ENCODE peak calls at places on chromosomes 16 and 17, in nine cellular contexts. B, G, R, E, C, L, A, F and K are unnamed samples.

GRCh38 chr17:47785538-47786123 is 36.0 kb downstream of the OSBPL7 start:
- DNase-seq in C (no peak), F (peak), B (no peak), E (peak), G (peak), A (no peak), L (no peak), R (peak), K (no peak)

GRCh38 chr17:38922538-38923291 is 2.7 kb upstream of the LASP1NB start:
- DNase-seq in R (peak), B (no peak), L (peak), F (peak), G (peak), A (no peak), C (peak), E (peak), K (no peak)

GRCh38 chr16:54283735-54284318 is 2.8 kb downstream of the IRX3 start:
- DNase-seq in A (peak), R (no peak), L (no peak), F (no peak), G (peak), B (no peak), C (no peak), E (no peak), K (no peak)

GRCh38 chr16:85749686-85750020 is 1.2 kb downstream of the C16orf74 start:
- DNase-seq in A (no peak), G (no peak), F (no peak), B (no peak), C (no peak), R (no peak), E (no peak), L (no peak), K (no peak)

GRCh38 chr17:42111901-42112551 is 488 bp downstream of the DHX58 start:
- DNase-seq in A (peak), E (peak), R (peak), F (peak), L (no peak), B (no peak), C (no peak), G (peak), K (no peak)

GRCh38 chr17:60744355-60744958 is 66.8 kb downstream of the BCAS3 start:
- DNase-seq in A (no peak), B (no peak), R (no peak), E (no peak), F (peak), L (no peak), G (no peak), C (no peak), K (no peak)

GRCh38 chr16:11094838-11095565 is 150.6 kb downstream of the CLEC16A start:
- DNase-seq in B (no peak), F (no peak), L (no peak), A (no peak), R (no peak), G (no peak), C (no peak), E (no peak), K (no peak)

GRCh38 chr17:72646176-72646575 is 446.3 kb downstream of the SLC39A11 start:
- DNase-seq in B (peak), L (no peak), G (no peak), A (no peak), F (no peak), C (no peak), E (no peak), R (no peak), K (no peak)

GRCh38 chr16:69494993-69495392 is 70.6 kb downstream of the CYB5B start:
- DNase-seq in F (peak), C (no peak), B (peak), G (peak), L (no peak), A (no peak), R (peak), E (peak), K (no peak)

GRCh38 chr16:13920510-13920818 is 510 bp downstream of the ERCC4 start:
- DNase-seq in B (no peak), F (no peak), E (no peak), A (no peak), L (no peak), G (no peak), C (no peak), R (no peak), K (no peak)

GRCh38 chr16:68242926-68243858 is 2.0 kb upstream of the PLA2G15 start:
- DNase-seq in A (no peak), F (no peak), C (peak), B (no peak), E (no peak), R (no peak), L (no peak), G (no peak), K (no peak)

GRCh38 chr17:47811709-47812108 is 9.9 kb downstream of the OSBPL7 start:
- DNase-seq in R (no peak), C (no peak), F (no peak), B (no peak), G (no peak), L (no peak), E (no peak), A (no peak), K (no peak)

GRCh38 chr17:28563475-28563874 is 7.8 kb downstream of the PIGS start:
- DNase-seq in C (no peak), F (peak), E (peak), B (peak), A (no peak), L (no peak), R (peak), G (no peak), K (no peak)

GRCh38 chr17:8832711-8833352 is 33.7 kb upstream of the MFSD6L start:
- DNase-seq in C (no peak), G (no peak), E (no peak), A (no peak), L (no peak), B (peak), R (no peak), F (no peak), K (no peak)

GRCh38 chr16:923184-923583 is 47.6 kb downstream of the LMF1 start:
- DNase-seq in C (no peak), A (no peak), F (no peak), B (no peak), R (no peak), E (no peak), G (no peak), L (no peak), K (no peak)

GRCh38 chr16:29664133-29664912 is 1.3 kb downstream of the SPN start:
- DNase-seq in R (no peak), L (no peak), C (no peak), B (no peak), A (no peak), G (no peak), F (no peak), E (no peak), K (no peak)

GRCh38 chr17:83203073-83203471 is 123.7 kb downstream of the METRNL start:
- DNase-seq in L (peak), A (no peak), B (no peak), C (peak), R (peak), E (peak), F (peak), G (no peak), K (peak)

GRCh38 chr16:86524029-86524428 is 13.7 kb downstream of the FOXF1 start:
- DNase-seq in R (no peak), L (no peak), A (no peak), C (no peak), E (no peak), G (no peak), B (no peak), F (no peak), K (no peak)

GRCh38 chr17:63358111-63358839 is 87.8 kb downstream of the CYB561 start:
- DNase-seq in C (no peak), E (peak), B (peak), F (peak), A (peak), G (peak), L (no peak), R (peak), K (no peak)

GRCh38 chr17:47697948-47698711 is 4.2 kb downstream of the TBKBP1 start:
- DNase-seq in R (no peak), B (no peak), G (no peak), E (no peak), F (no peak), C (no peak), L (no peak), A (no peak), K (no peak)

GRCh38 chr16:84286568-84287220 is 8.0 kb upstream of the WFDC1 start:
- DNase-seq in R (peak), A (no peak), E (peak), B (no peak), G (no peak), F (peak), C (peak), L (peak), K (no peak)

GRCh38 chr16:89623511-89624232 is 10.2 kb downstream of the DPEP1 start:
- DNase-seq in A (no peak), C (no peak), G (no peak), R (no peak), L (no peak), B (no peak), E (peak), F (no peak), K (no peak)

GRCh38 chr16:89581045-89581695 is 5.6 kb downstream of the CPNE7 start:
- DNase-seq in L (no peak), R (peak), C (no peak), E (peak), B (peak), F (peak), G (peak), A (peak), K (no peak)

GRCh38 chr17:29572691-29573557 is 4.4 kb downstream of the TP53I13 start:
- DNase-seq in F (peak), R (peak), E (peak), C (peak), A (no peak), L (peak), B (no peak), G (no peak), K (no peak)

GRCh38 chr17:56808503-56808902 is 25.2 kb downstream of the C17orf67 start:
- DNase-seq in F (no peak), R (no peak), L (no peak), G (peak), A (peak), C (no peak), E (no peak), B (no peak), K (no peak)

GRCh38 chr16:85959686-85960085 is 60.7 kb downstream of the IRF8 start:
- DNase-seq in C (peak), B (no peak), R (no peak), F (no peak), E (no peak), L (no peak), A (no peak), G (no peak), K (no peak)

GRCh38 chr17:80783461-80783860 is 208.2 kb upstream of the CHMP6 start:
- DNase-seq in L (no peak), B (no peak), G (no peak), C (no peak), A (no peak), R (no peak), F (peak), E (no peak), K (no peak)

GRCh38 chr16:86383488-86384262 is 126.7 kb upstream of the FOXF1 start:
- DNase-seq in E (peak), G (no peak), F (peak), R (peak), B (peak), A (no peak), C (no peak), L (no peak), K (no peak)

GRCh38 chr17:50135316-50136095 is 5.5 kb upstream of the SAMD14 start:
- DNase-seq in E (no peak), A (no peak), R (no peak), G (no peak), L (no peak), C (peak), F (no peak), B (no peak), K (no peak)

GRCh38 chr17:50136096-50136687 is 6.2 kb upstream of the SAMD14 start:
- DNase-seq in E (no peak), A (no peak), B (no peak), L (no peak), G (no peak), C (no peak), R (no peak), F (no peak), K (no peak)

GRCh38 chr17:50133769-50134099 is 3.8 kb upstream of the SAMD14 start:
- DNase-seq in C (peak), R (no peak), B (no peak), E (no peak), A (no peak), G (no peak), L (no peak), F (no peak), K (no peak)

GRCh38 chr17:50133028-50133768 is 3.2 kb upstream of the SAMD14 start:
- DNase-seq in B (peak), F (peak), E (peak), C (peak), G (no peak), R (peak), L (no peak), A (no peak), K (no peak)

DNA sequence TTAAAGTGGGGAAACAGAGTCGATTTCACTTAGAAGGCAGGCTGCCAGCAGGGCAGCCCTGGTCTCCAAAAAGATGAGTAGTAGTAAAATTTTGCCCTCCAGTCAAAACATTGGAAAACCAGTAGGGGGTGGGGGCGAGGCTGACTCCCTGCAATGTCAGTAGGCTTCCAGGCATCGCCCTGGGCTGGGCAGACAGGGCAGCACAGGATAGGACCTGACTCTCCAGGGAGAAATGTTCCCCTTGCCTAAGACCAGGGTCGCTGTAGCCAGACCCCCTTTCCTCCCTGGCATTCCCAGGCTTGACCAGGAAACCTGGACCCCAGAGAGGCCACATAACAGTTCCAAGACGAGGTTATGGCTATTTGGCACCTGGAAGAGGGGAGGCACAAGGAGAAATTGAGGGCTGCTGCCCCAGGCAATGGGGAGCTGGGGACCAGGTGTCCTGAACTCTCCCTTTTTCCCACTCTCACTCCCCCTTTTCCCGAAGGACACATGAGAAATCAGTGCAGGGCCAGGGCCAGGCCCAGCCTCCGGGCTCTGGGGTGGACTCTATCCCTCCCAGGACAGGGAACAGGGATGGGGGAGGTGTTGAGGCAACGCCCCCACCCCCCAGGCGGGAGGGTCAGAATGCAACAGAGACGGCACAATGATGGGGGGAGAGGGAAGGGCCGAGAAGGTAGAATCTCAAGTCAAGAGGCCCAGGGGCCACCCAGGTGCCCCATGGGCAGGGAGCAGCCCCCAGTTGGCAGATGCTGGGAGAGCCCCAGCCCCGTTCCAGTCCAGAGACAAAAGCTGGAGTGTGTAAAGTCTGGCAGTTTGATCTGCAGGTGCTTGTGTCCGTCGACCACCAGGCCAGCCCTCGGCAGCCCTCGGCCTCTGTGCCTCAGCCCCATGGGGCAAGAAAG is 4.5 kb upstream of the SAMD14 start:
- DNase-seq in L (no peak), G (no peak), A (no peak), E (no peak), R (no peak), B (no peak), F (no peak), C (peak), K (no peak)
- TF ChIP-seq CTCF in L (no peak), G (no peak), A (no peak), E (no peak), R (no peak), B (no peak), F (no peak), C (no peak), K (no peak)

GRCh38 chr17:75654176-75654575 is 12.8 kb downstream of the RECQL5 start:
- DNase-seq in E (peak), G (peak), F (peak), R (peak), L (no peak), B (peak), C (no peak), A (no peak), K (no peak)
- TF ChIP-seq CTCF in E (peak), G (peak), F (peak), R (peak), L (no peak), B (peak), C (peak), A (peak), K (no peak)

GRCh38 chr17:7614422-7615264 is at the start of gene FXR2:
- DNase-seq in E (peak), B (peak), G (peak), C (peak), L (peak), A (peak), R (peak), F (peak), K (peak)
- TF ChIP-seq CTCF in E (peak), B (peak), G (peak), C (peak), L (peak), A (peak), R (peak), F (peak), K (no peak)

DNA sequence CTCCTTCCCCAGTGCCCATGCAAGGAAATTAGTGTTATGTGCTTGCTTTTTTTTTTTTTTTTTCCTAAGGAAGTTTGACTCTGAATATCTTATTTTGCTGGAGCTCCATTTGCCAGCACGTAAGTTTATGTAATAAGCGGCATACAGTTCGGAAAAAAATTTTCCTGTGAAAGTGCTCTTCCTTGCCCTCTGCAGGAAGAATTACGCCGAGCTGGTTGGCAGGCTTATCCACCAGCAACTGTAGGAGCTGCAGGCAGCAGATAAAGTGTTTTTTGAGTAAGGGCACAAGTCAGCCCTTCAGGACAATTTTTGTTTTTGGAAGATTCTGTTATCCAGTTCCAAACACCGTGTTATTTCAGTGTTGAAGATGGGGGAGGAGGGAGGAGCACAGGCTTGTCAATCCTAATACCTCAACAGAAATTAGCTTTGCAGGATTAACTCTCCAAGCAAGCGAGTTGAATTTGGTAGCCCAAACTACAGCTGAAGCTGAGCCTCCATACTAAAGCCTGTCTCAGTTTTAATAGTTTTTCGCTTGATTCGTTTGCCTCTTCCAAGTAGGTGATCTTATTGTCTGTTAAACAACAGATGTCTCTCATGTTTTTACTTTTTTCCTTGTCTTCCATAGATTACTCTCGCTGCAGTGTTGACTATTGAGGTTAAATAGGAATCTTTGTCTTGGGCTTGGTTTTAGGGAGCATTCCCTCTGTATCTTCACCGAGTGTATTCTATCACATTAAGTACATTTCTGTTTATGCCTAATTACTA is 1.1 kb downstream of the SPECC1 start:
- DNase-seq in L (peak), A (peak), E (peak), B (peak), G (peak), F (peak), C (no peak), R (peak), K (no peak)
- TF ChIP-seq CTCF in L (peak), A (peak), E (peak), B (peak), G (peak), F (peak), C (no peak), R (peak), K (no peak)

DNA sequence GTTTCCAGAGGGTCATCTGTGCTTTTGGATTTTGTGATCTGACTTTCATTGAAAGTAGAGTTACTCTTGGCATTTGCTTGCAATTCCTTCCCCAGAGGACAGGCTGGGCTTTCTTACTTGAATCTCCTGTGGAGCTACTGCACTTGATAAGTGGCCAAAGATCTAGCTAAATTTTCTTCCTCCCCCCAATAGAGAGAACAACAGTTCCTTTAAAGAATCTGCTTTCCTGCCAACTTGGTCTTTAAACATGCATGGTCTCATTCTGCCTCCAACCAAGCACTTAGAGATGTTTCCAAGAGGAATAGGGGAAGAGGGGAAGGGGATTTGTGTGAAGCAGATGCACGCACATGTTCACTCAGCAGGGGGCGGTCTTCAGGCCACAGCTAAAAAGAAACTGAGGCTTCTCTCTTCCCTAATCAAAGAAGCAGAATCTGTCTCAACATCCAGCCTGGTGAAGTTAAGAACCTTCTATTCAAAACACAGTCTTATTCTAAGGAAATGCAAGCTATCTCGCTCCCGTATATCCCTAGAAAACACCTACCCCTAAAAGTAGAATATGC is 229.6 kb downstream of the ZFHX3 start:
- DNase-seq in R (no peak), E (no peak), A (no peak), G (no peak), C (no peak), L (no peak), B (no peak), F (no peak), K (no peak)
- TF ChIP-seq CTCF in R (peak), E (peak), A (no peak), G (no peak), C (no peak), L (no peak), B (no peak), F (peak), K (no peak)

DNA sequence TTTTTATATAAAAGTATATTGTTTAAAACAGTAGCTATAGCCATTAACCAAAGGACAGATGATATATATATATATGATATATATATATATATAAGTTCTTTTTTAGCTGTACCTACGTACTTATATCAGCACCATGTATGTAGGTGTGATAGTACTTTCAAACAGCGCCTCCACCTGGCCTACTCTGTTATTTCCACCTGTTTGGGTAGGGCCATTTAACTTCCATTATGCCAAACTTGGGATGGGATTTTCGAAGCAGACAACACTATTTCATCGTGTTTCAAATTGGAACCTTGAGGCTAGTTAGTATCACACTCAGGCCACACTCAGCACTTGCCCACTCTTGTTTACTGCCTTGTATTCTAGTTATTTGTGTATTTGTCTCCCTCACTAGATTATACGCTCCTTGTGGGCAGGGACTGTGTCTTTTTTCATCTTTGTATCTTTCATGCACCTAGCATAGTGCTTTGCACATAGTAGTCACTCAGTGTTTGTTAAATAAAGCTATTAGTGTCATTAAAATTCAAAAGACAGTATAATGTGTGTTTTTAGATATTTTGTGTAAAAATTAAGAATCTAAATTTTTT is 11.8 kb upstream of the CLTC start:
- DNase-seq in C (no peak), F (no peak), A (no peak), L (no peak), R (no peak), G (peak), E (no peak), B (peak), K (no peak)
- TF ChIP-seq CTCF in C (no peak), F (peak), A (peak), L (peak), R (peak), G (peak), E (peak), B (peak), K (no peak)

GRCh38 chr17:11002417-11002816 is 164.5 kb upstream of the PIRT start:
- DNase-seq in B (no peak), E (no peak), C (no peak), R (no peak), A (no peak), G (no peak), L (no peak), F (no peak), K (no peak)
- TF ChIP-seq CTCF in B (no peak), E (no peak), C (no peak), R (no peak), A (no peak), G (no peak), L (no peak), F (no peak), K (no peak)